ENCODE peak calls at places on chromosomes 7 and 10, in four cellular contexts. A is GM12878, N is A549, Y is K562. H is an unnamed sample.

GRCh38 chr7:75879771-75880184 is 944 bp downstream of the RHBDD2 start:
- DNase-seq in A (no peak), N (no peak), Y (no peak), H (peak)

GRCh38 chr7:2166625-2167280 is 66.0 kb downstream of the MAD1L1 start:
- DNase-seq in A (no peak), N (no peak), Y (no peak), H (peak)

GRCh38 chr7:131305152-131305551 is 22.5 kb upstream of the MKLN1 start:
- DNase-seq in A (no peak), N (no peak), Y (no peak), H (no peak)

GRCh38 chr7:42831051-42831952 is 80.6 kb downstream of the C7orf25 start:
- DNase-seq in A (no peak), N (peak), Y (no peak), H (no peak)

GRCh38 chr7:111012799-111013675 is 77.9 kb upstream of the LRRN3 start:
- DNase-seq in A (peak), N (no peak), Y (no peak), H (no peak)

GRCh38 chr7:80439894-80440811 is 71.7 kb downstream of the GNAT3 start:
- DNase-seq in A (no peak), N (no peak), Y (no peak), H (peak)

GRCh38 chr10:23095404-23095965 is at the start of gene MSRB2:
- DNase-seq in A (peak), N (peak), Y (peak), H (peak)

GRCh38 chr10:129900825-129901224 is 63.2 kb downstream of the EBF3 start:
- DNase-seq in A (no peak), N (no peak), Y (no peak), H (no peak)

DNA sequence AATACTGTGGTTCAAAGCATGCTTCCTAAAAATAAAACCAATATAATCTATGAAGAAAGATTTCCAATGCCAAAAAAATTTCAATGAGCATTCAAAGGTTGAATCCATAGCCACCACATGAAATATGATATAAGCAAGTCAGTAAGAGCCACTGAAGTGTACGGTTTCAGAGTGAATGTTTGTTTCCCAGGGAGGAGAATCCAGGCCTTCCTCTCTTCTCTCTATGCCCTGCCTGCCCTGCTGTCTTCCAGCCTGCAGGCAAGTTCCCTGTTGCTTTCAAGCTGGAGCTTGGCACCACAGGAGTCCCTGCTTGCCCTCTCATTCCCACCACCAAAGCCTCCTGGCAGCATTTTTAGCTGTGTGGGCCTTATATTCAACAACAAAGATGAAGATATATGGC is 1171.6 kb upstream of the C7orf33 start:
- DNase-seq in A (no peak), N (no peak), Y (no peak), H (no peak)
- TF ChIP-seq RCOR1 in A (no peak), N (no peak), Y (no peak), H (no peak)

GRCh38 chr7:156751319-156751718 is 110.7 kb downstream of the RNF32 start:
- DNase-seq in A (no peak), N (peak), Y (no peak), H (no peak)
- TF ChIP-seq MAX in A (no peak), N (no peak), Y (no peak), H (peak)

GRCh38 chr10:8817303-8817702 is 762.8 kb downstream of the GATA3 start:
- DNase-seq in A (no peak), N (no peak), Y (no peak), H (peak)
- TF ChIP-seq RCOR1 in A (no peak), N (no peak), Y (no peak), H (no peak)

GRCh38 chr7:82376739-82377138 is 66.8 kb downstream of the CACNA2D1 start:
- DNase-seq in A (no peak), N (no peak), Y (no peak), H (no peak)
- TF ChIP-seq MAX in A (no peak), N (no peak), Y (no peak), H (no peak)

GRCh38 chr10:120975072-120975910 is 124.1 kb downstream of the WDR11 start:
- DNase-seq in A (no peak), N (no peak), Y (no peak), H (no peak)

GRCh38 chr10:120972259-120972658 is 121.1 kb downstream of the WDR11 start:
- DNase-seq in A (no peak), N (no peak), Y (no peak), H (no peak)

GRCh38 chr10:120970595-120971529 is 119.7 kb downstream of the WDR11 start:
- DNase-seq in A (no peak), N (no peak), Y (no peak), H (no peak)

GRCh38 chr10:120969219-120969645 is 118.1 kb downstream of the WDR11 start:
- DNase-seq in A (peak), N (no peak), Y (no peak), H (no peak)

DNA sequence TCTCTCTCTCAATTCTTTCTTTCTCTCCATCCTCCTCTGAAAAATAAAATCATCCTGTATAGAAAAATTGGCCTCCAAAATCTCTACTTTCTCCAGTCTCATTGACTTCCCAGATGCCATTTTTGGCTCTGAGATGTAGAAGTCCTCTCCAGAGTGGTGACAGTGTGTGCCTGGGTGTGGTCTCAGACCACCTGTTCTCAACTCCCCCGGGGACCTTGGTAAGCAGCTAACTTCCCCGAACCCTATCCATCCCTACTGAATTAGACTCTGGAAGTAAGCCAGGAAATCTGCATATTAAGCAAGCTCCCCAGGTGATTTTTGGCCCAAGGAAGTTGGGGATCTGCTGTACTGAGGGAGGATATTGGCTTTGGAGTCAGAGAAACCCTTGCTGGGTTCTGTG is 120.5 kb downstream of the WDR11 start:
- DNase-seq in A (no peak), N (no peak), Y (no peak), H (no peak)
- TF ChIP-seq RCOR1 in A (no peak), N (no peak), Y (no peak), H (no peak)

GRCh38 chr10:128307819-128308218 is 181.6 kb upstream of the MKI67 start:
- DNase-seq in A (no peak), N (no peak), Y (no peak), H (no peak)

GRCh38 chr10:128304271-128304670 is 178.0 kb upstream of the MKI67 start:
- DNase-seq in A (no peak), N (no peak), Y (no peak), H (no peak)

GRCh38 chr10:128306966-128307365 is 180.7 kb upstream of the MKI67 start:
- DNase-seq in A (no peak), N (no peak), Y (no peak), H (no peak)

GRCh38 chr10:128310966-128311658 is 184.9 kb upstream of the MKI67 start:
- DNase-seq in A (no peak), N (no peak), Y (no peak), H (no peak)

GRCh38 chr10:128305601-128306345 is 179.6 kb upstream of the MKI67 start:
- DNase-seq in A (no peak), N (no peak), Y (no peak), H (no peak)
- TF ChIP-seq MAX in A (no peak), N (no peak), Y (no peak), H (no peak)

DNA sequence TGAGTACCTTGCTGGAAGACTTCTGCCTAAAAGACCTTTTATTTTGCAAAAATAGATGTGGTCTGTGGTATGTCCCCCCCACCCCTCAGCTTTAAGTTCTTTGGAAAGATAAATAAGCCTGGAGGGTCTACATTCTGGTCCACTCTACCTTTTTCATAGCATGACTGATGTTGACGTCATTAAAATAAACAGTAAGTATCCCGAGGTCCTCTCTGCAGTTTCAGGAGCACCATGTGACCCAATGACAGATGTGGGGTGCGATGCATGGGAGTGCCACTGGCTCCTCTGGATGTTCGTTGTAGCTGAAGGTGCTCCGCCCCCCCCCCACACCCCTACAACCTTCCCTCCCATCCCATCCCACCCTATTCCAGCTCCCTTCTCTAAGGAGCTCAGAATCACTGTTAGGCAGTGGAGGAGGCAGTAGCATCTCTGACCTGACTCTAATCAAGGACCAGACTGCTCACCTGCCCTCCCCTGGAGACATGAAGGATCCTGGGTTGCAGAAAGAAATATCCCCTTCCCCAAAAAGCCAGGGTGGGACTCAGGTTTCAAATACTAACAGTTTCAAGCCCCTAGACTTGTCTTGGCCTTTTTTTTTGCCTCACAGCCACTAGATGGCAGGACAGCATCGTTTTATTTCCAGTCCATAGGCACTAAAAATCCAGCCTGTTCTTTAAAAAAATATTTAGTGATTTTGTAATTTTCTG is 25.1 kb downstream of the CASP7 start:
- DNase-seq in A (no peak), N (peak), Y (peak), H (peak)
- TF ChIP-seq RCOR1 in A (no peak), N (no peak), Y (no peak), H (no peak)

DNA sequence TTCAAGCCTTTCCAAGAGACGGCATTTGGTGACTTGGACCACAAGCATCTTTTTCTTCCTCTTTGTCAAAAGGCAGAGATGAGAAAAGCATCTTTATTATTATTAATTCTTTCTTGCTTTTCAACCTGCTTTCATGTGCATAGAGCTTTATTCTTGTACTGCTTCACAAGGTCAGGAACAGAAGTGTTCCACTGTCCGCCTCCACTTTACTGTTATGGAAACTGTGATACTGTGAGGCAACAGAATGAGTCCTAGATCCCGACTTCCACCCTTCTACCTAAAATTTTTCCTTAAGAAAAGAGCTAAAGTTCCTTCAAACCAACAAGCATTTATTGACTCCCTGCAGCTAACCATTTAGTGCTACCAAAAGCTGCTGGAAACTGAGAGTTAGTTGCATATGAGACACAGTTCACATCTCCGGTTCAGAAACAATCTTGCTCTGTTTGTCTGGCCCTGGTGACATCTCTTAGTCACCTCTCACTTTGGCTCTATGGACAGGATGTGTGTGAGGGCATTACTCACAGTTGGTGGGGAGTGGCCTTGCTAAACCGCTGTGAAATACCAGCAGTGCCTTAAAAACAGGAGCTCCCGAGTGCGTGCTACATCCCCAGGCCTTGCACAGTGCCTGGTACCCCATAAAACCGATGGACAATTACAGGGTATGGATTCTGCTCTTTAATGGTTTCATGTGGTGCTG is 77.1 kb upstream of the TRIL start:
- DNase-seq in A (no peak), N (peak), Y (no peak), H (no peak)
- TF ChIP-seq MAX in A (no peak), N (no peak), Y (no peak), H (no peak)